ENCODE peak calls at places on chromosomes 16 and 17, in nine cellular contexts. X, C, S, E, A, O, Z, L and T are unnamed samples.

GRCh38 chr17:44197980-44198720 is 1.5 kb downstream of the ATXN7L3 start:
- DNase-seq in X (peak), C (peak), S (no peak), E (no peak), A (no peak), O (no peak), Z (no peak), L (no peak), T (no peak)

GRCh38 chr16:49961087-49961486 is 63.9 kb upstream of the CNEP1R1 start:
- DNase-seq in X (no peak), C (no peak), S (no peak), E (no peak), A (no peak), O (no peak), Z (no peak), L (no peak), T (no peak)

GRCh38 chr17:58002154-58002553 is 4.9 kb downstream of the SRSF1 start:
- DNase-seq in X (no peak), C (no peak), S (no peak), E (no peak), A (no peak), O (no peak), Z (no peak), L (no peak), T (no peak)

GRCh38 chr16:35131429-35131828 is 1672.0 kb downstream of the TP53TG3F start:
- DNase-seq in X (no peak), C (no peak), S (no peak), E (no peak), A (no peak), O (no peak), Z (no peak), L (no peak), T (no peak)

GRCh38 chr16:84387021-84387420 is 18.7 kb downstream of the ATP2C2 start:
- DNase-seq in X (no peak), C (no peak), S (no peak), E (no peak), A (no peak), O (no peak), Z (no peak), L (no peak), T (no peak)

GRCh38 chr17:1629647-1630310 is 1.1 kb upstream of the SLC43A2 start:
- DNase-seq in X (peak), C (peak), S (peak), E (peak), A (no peak), O (peak), Z (no peak), L (peak), T (peak)

GRCh38 chr16:2514333-2515179 is 804 bp downstream of the ATP6V0C start:
- DNase-seq in X (no peak), C (no peak), S (no peak), E (no peak), A (no peak), O (no peak), Z (no peak), L (no peak), T (peak)

GRCh38 chr16:26993511-26993910 is 73.2 kb upstream of the C16orf82 start:
- DNase-seq in X (no peak), C (no peak), S (no peak), E (no peak), A (no peak), O (no peak), Z (no peak), L (no peak), T (no peak)

GRCh38 chr17:79850571-79851460 is 11.6 kb upstream of the CBX4 start:
- DNase-seq in X (peak), C (no peak), S (no peak), E (no peak), A (no peak), O (no peak), Z (no peak), L (no peak), T (no peak)

GRCh38 chr16:3879258-3879886 is 1.1 kb downstream of the CREBBP start:
- DNase-seq in X (no peak), C (no peak), S (no peak), E (no peak), A (no peak), O (no peak), Z (no peak), L (peak), T (peak)

GRCh38 chr17:14123579-14124278 is 54.4 kb downstream of the COX10 start:
- DNase-seq in X (no peak), C (no peak), S (no peak), E (no peak), A (no peak), O (no peak), Z (no peak), L (no peak), T (no peak)

GRCh38 chr17:73593249-73593965 is 50.8 kb downstream of the SDK2 start:
- DNase-seq in X (no peak), C (no peak), S (no peak), E (no peak), A (no peak), O (no peak), Z (no peak), L (no peak), T (no peak)

GRCh38 chr16:74852500-74852875 is 77.9 kb upstream of the FA2H start:
- DNase-seq in X (no peak), C (no peak), S (no peak), E (no peak), A (no peak), O (no peak), Z (no peak), L (no peak), T (no peak)

GRCh38 chr17:61058066-61058465 is 341.6 kb upstream of the TBX2 start:
- DNase-seq in X (no peak), C (no peak), S (no peak), E (no peak), A (no peak), O (no peak), Z (no peak), L (no peak), T (no peak)

GRCh38 chr17:52145496-52145895 is 13.0 kb downstream of the CA10 start:
- DNase-seq in X (no peak), C (no peak), S (no peak), E (no peak), A (no peak), O (no peak), Z (no peak), L (no peak), T (no peak)

GRCh38 chr16:31334934-31335333 is 20.0 kb upstream of the ITGAX start:
- DNase-seq in X (no peak), C (no peak), S (no peak), E (no peak), A (no peak), O (no peak), Z (no peak), L (no peak), T (no peak)

GRCh38 chr17:67482784-67483183 is 105.7 kb downstream of the PITPNC1 start:
- DNase-seq in X (no peak), C (no peak), S (no peak), E (no peak), A (no peak), O (no peak), Z (no peak), L (no peak), T (no peak)

GRCh38 chr17:36854982-36855381 is 82.3 kb upstream of the LHX1 start:
- DNase-seq in X (no peak), C (no peak), S (no peak), E (no peak), A (no peak), O (no peak), Z (no peak), L (no peak), T (no peak)

GRCh38 chr17:35449371-35449931 is 885 bp upstream of the SLFN13 start:
- DNase-seq in X (no peak), C (no peak), S (no peak), E (peak), A (no peak), O (no peak), Z (no peak), L (peak), T (no peak)

GRCh38 chr16:28992496-28992895 is 7.6 kb downstream of the LAT start:
- DNase-seq in X (no peak), C (no peak), S (no peak), E (no peak), A (no peak), O (no peak), Z (no peak), L (no peak), T (no peak)

GRCh38 chr16:10835281-10835931 is 16.8 kb upstream of the TVP23A start:
- DNase-seq in X (no peak), C (no peak), S (no peak), E (no peak), A (no peak), O (no peak), Z (no peak), L (no peak), T (no peak)

GRCh38 chr16:67015317-67015731 is 13.6 kb upstream of the CBFB start:
- DNase-seq in X (no peak), C (no peak), S (no peak), E (no peak), A (peak), O (no peak), Z (no peak), L (no peak), T (no peak)

GRCh38 chr17:78366109-78366848 is 6.4 kb upstream of the SOCS3 start:
- DNase-seq in X (no peak), C (no peak), S (no peak), E (peak), A (peak), O (no peak), Z (no peak), L (no peak), T (no peak)

GRCh38 chr16:50270510-50271147 is 4.3 kb downstream of the ADCY7 start:
- DNase-seq in X (no peak), C (no peak), S (no peak), E (no peak), A (no peak), O (no peak), Z (no peak), L (no peak), T (no peak)

GRCh38 chr16:73382921-73383594 is 335.1 kb upstream of the ZFHX3 start:
- DNase-seq in X (no peak), C (no peak), S (no peak), E (no peak), A (no peak), O (no peak), Z (no peak), L (no peak), T (no peak)

GRCh38 chr16:78648517-78648916 is 549.1 kb downstream of the WWOX start:
- DNase-seq in X (no peak), C (no peak), S (no peak), E (no peak), A (peak), O (no peak), Z (no peak), L (no peak), T (peak)

GRCh38 chr16:79618712-79619050 is 18.1 kb upstream of the MAF start:
- DNase-seq in X (no peak), C (no peak), S (no peak), E (no peak), A (no peak), O (no peak), Z (no peak), L (no peak), T (no peak)

GRCh38 chr17:22266231-22266630 is 573.9 kb downstream of the KCNJ18 start:
- DNase-seq in X (no peak), C (no peak), S (no peak), E (no peak), A (no peak), O (no peak), Z (no peak), L (no peak), T (no peak)

GRCh38 chr17:59778996-59779395 is 71.5 kb downstream of the VMP1 start:
- DNase-seq in X (no peak), C (no peak), S (no peak), E (no peak), A (no peak), O (no peak), Z (no peak), L (no peak), T (no peak)

GRCh38 chr16:85963746-85964370 is 64.9 kb downstream of the IRF8 start:
- DNase-seq in X (no peak), C (no peak), S (no peak), E (no peak), A (peak), O (no peak), Z (peak), L (peak), T (no peak)

GRCh38 chr17:28584434-28584833 is 7.7 kb upstream of the ALDOC start:
- DNase-seq in X (no peak), C (no peak), S (no peak), E (no peak), A (no peak), O (no peak), Z (no peak), L (no peak), T (no peak)

GRCh38 chr16:21653571-21653970 is 1.2 kb upstream of the IGSF6 start:
- DNase-seq in X (no peak), C (no peak), S (no peak), E (no peak), A (no peak), O (no peak), Z (no peak), L (no peak), T (no peak)

GRCh38 chr16:57128787-57129389 is 36.5 kb downstream of the CPNE2 start:
- DNase-seq in X (no peak), C (no peak), S (no peak), E (no peak), A (no peak), O (no peak), Z (no peak), L (no peak), T (no peak)

GRCh38 chr17:81741594-81742452 is 29.7 kb downstream of the SLC25A10 start:
- DNase-seq in X (no peak), C (no peak), S (no peak), E (no peak), A (no peak), O (no peak), Z (no peak), L (no peak), T (no peak)

GRCh38 chr17:38789185-38789584 is 10.2 kb downstream of the PIP4K2B start:
- DNase-seq in X (no peak), C (no peak), S (no peak), E (no peak), A (no peak), O (no peak), Z (no peak), L (no peak), T (no peak)

GRCh38 chr16:12573730-12574383 is 229.8 kb downstream of the CPPED1 start:
- DNase-seq in X (no peak), C (peak), S (peak), E (peak), A (no peak), O (peak), Z (no peak), L (peak), T (peak)